ENCODE peak calls at places on chromosomes 13 and 19, in four cellular contexts. Z is neural crest cell, S is cardiac muscle cell, I is ascending aorta. K is an unnamed sample.

GRCh38 chr19:46384396-46384795 is 29.0 kb downstream of the CCDC8 start:
- DNase-seq in Z (no peak), S (no peak), I (peak), K (no peak)

GRCh38 chr19:11091343-11092153 is 2.3 kb downstream of the LDLR start:
- DNase-seq in Z (no peak), S (no peak), I (peak), K (no peak)

GRCh38 chr19:18792661-18793060 is 1.6 kb upstream of the COMP start:
- DNase-seq in Z (no peak), S (no peak), I (no peak), K (no peak)

GRCh38 chr19:10655457-10656312 is 1.5 kb downstream of the ILF3 start:
- DNase-seq in Z (no peak), S (peak), I (no peak), K (no peak)

GRCh38 chr13:39039033-39039432 is 777 bp downstream of the NHLRC3 start:
- DNase-seq in Z (no peak), S (no peak), I (no peak), K (no peak)

GRCh38 chr13:102309110-102309509 is 92.7 kb downstream of the FGF14 start:
- DNase-seq in Z (no peak), S (peak), I (no peak), K (no peak)

GRCh38 chr13:93226623-93227279 is at the start of gene GPC6:
- DNase-seq in Z (peak), S (peak), I (peak), K (no peak)

GRCh38 chr19:1817553-1818179 is 5.6 kb upstream of the ATP8B3 start:
- DNase-seq in Z (no peak), S (no peak), I (no peak), K (peak)

GRCh38 chr13:86932935-86933334 is 738.2 kb upstream of the SLITRK5 start:
- DNase-seq in Z (no peak), S (peak), I (no peak), K (no peak)

GRCh38 chr13:99751517-99752199 is 219.9 kb downstream of the ZIC5 start:
- DNase-seq in Z (no peak), S (no peak), I (no peak), K (no peak)

GRCh38 chr19:39542198-39542597 is 2.2 kb upstream of the EID2 start:
- DNase-seq in Z (no peak), S (no peak), I (peak), K (no peak)

GRCh38 chr19:43739836-43740235 is 14.9 kb downstream of the SMG9 start:
- DNase-seq in Z (no peak), S (no peak), I (no peak), K (no peak)

GRCh38 chr19:35334064-35334753 is 5.2 kb downstream of the CD22 start:
- DNase-seq in Z (no peak), S (no peak), I (no peak), K (no peak)

GRCh38 chr19:51691122-51692064 is 1.7 kb upstream of the SPACA6 start:
- DNase-seq in Z (no peak), S (peak), I (no peak), K (no peak)

GRCh38 chr19:54332149-54332548 is 6.8 kb downstream of the LILRA4 start:
- DNase-seq in Z (no peak), S (no peak), I (no peak), K (no peak)

GRCh38 chr13:21219044-21219381 is 42.6 kb downstream of the MRPL57 start:
- DNase-seq in Z (no peak), S (no peak), I (no peak), K (no peak)

GRCh38 chr13:48492123-48493075 is 40.5 kb downstream of the RCBTB2 start:
- DNase-seq in Z (no peak), S (peak), I (peak), K (peak)

GRCh38 chr13:24922390-24923304 is 158.7 kb downstream of the RNF17 start:
- DNase-seq in Z (peak), S (peak), I (peak), K (peak)
- TF ChIP-seq CTCF in Z (peak), S (no peak), I (no peak), K (no peak)

GRCh38 chr19:12696366-12697335 is at the start of gene FBXW9:
- DNase-seq in Z (peak), S (peak), I (peak), K (peak)
- TF ChIP-seq CTCF in Z (no peak), S (no peak), I (no peak), K (no peak)

DNA sequence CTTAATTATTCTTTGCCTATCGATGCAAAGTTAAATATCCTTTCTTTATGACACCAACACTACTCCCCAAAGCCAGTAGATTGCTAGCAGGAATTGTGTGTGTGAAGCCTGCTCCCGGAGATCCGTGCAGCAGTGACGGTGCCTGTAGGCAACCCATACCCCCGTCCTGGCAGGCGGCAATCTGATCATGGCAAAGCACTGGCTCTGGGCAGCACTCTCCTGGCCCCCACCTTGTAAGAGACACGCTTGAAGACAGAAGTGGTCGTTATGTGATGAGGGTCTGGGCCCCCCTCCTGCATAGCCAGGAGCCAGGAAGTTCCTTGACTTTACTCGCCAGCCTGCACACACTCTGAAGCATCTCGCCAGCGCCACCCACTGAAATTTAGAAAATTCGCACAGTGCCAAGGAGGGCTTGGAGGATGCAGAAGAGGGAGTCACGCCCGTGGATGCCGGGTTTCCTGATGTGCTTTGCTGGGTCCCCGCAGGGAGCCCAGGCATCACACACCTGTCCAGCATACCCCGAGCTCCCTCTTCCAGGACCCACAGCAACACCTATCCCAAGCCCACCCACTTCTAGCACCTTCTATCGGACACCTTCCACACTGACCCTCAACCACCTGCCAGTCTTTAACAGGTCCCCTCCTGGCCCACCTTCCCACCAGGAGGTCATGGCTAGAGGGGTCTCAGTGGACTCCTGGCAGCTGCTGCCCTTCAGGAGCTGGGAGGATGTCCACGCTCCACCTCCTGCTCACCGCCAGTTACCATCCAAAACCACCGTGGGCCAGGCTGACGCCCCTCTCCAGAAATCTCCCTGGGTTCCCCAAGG is 54.5 kb downstream of the CEBPG start:
- DNase-seq in Z (no peak), S (no peak), I (no peak), K (no peak)
- TF ChIP-seq CTCF in Z (no peak), S (no peak), I (no peak), K (no peak)

DNA sequence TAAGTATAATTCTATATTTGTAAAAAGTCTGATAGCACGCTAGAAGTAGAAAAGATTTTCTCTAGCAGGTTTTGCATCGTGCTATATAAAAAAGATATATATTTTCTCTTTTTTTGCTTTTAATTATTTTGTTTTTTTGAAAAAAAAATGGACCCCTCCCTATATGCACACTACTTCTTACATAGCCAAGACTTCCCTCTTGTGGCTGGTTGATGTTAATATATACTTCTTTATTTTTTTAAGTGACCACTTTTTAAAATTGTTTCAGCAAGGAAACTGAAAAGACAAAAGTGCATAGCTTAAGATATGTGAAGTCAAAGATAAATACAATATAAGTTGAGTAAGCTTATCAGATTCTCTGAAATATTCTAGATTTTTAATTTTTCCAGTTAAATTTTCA is 1202.8 kb downstream of the DIAPH3 start:
- DNase-seq in Z (no peak), S (peak), I (no peak), K (no peak)
- TF ChIP-seq CTCF in Z (peak), S (no peak), I (no peak), K (no peak)

DNA sequence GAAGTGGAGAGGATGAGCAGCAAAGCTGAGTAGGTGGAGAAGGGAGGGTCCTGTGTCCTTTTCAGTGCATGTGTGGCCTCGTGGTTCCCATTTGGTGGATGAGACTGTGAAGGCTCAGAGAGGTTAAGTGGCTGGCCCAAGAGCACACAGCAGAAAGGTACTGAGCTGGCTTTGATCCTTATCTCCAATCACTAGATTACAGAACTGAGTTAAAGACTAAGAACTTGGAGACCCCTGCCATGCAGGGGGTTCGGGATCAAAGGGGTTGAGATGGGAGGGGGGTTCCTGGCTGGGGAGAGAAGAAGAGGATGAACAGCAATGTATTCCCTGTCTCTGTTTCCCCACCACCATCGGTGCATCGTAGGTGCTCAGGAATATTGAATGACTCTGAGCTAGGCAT is 11.8 kb downstream of the CELF5 start:
- DNase-seq in Z (no peak), S (no peak), I (no peak), K (no peak)
- TF ChIP-seq CTCF in Z (no peak), S (no peak), I (no peak), K (no peak)

GRCh38 chr13:44879452-44880058 is 109.7 kb downstream of the NUFIP1 start:
- DNase-seq in Z (no peak), S (no peak), I (peak), K (peak)

GRCh38 chr13:44874176-44874575 is 115.1 kb downstream of the NUFIP1 start:
- DNase-seq in Z (no peak), S (no peak), I (peak), K (no peak)

GRCh38 chr13:44874886-44875630 is 114.2 kb downstream of the NUFIP1 start:
- DNase-seq in Z (no peak), S (peak), I (peak), K (no peak)

GRCh38 chr13:44873486-44873885 is 115.8 kb downstream of the NUFIP1 start:
- DNase-seq in Z (no peak), S (no peak), I (peak), K (peak)

DNA sequence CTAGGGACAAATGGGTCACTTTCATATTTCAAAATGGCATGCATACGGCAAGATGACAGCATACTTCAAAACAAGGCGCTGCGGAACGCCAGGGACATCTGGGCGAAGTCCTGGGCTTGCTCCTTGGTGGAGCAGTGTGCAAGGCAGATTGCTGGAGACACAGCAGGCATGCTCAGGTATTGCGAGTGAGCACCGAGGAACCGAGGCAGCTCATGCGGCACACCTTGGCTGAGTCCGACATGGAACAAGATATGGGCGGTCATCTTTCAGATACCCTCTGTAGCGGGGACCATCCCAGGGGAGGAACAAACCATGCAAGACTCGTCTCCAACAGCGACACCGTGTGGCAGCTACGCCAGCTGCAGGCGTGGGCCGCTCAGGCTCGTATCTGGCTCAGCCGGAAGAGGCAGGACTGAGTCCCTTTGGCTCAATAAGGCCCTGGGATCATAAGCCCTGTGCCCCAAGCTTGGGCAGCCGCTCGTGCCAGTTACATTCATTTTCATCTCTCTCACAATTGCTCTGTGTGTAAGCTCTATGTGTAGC is 112.4 kb downstream of the NUFIP1 start:
- DNase-seq in Z (peak), S (peak), I (peak), K (no peak)
- TF ChIP-seq CTCF in Z (peak), S (peak), I (no peak), K (no peak)

GRCh38 chr13:30355405-30355741 is 48.0 kb upstream of the KATNAL1 start:
- DNase-seq in Z (peak), S (peak), I (no peak), K (peak)
- TF ChIP-seq CTCF in Z (peak), S (peak), I (no peak), K (no peak)

GRCh38 chr13:51303063-51303552 is 36.4 kb upstream of the SERPINE3 start:
- DNase-seq in Z (no peak), S (peak), I (no peak), K (no peak)

GRCh38 chr13:51305558-51305957 is 33.9 kb upstream of the SERPINE3 start:
- DNase-seq in Z (no peak), S (no peak), I (no peak), K (no peak)

GRCh38 chr13:51298812-51299211 is 40.7 kb upstream of the SERPINE3 start:
- DNase-seq in Z (no peak), S (no peak), I (no peak), K (no peak)

GRCh38 chr13:51303882-51304281 is 35.6 kb upstream of the SERPINE3 start:
- DNase-seq in Z (no peak), S (no peak), I (no peak), K (no peak)
- TF ChIP-seq CTCF in Z (no peak), S (no peak), I (no peak), K (no peak)

GRCh38 chr13:46140044-46140443 is 35.2 kb upstream of the CPB2 start:
- DNase-seq in Z (no peak), S (no peak), I (no peak), K (no peak)

GRCh38 chr13:46146898-46147297 is 35.1 kb downstream of the LCP1 start:
- DNase-seq in Z (peak), S (peak), I (no peak), K (no peak)

GRCh38 chr13:46145950-46146349 is 36.0 kb downstream of the LCP1 start:
- DNase-seq in Z (no peak), S (no peak), I (no peak), K (no peak)

GRCh38 chr13:46143239-46143701 is 38.4 kb upstream of the CPB2 start:
- DNase-seq in Z (no peak), S (no peak), I (no peak), K (no peak)

GRCh38 chr13:46142692-46143238 is 37.9 kb upstream of the CPB2 start:
- DNase-seq in Z (no peak), S (no peak), I (no peak), K (no peak)
- TF ChIP-seq CTCF in Z (no peak), S (no peak), I (no peak), K (no peak)